ENCODE peak calls at places on chromosomes 3 and 15, in five cellular contexts. X is testis, Z is IMR-90, G is AG09319, F is right atrium auricular region. C is an unnamed sample.

GRCh38 chr3:47747558-47747957 is 34.1 kb downstream of the SMARCC1 start:
- DNase-seq in F (peak), Z (no peak), G (no peak), X (no peak), C (peak)

GRCh38 chr3:4889896-4890295 is 89.3 kb upstream of the BHLHE40 start:
- DNase-seq in Z (peak), X (no peak), F (no peak), G (no peak), C (no peak)

GRCh38 chr3:135490219-135490618 is 475.3 kb upstream of the PPP2R3A start:
- DNase-seq in Z (no peak), F (no peak), G (no peak), X (no peak), C (no peak)

GRCh38 chr3:137760341-137761098 is 3.6 kb upstream of the SOX14 start:
- DNase-seq in X (no peak), F (no peak), G (no peak), Z (no peak), C (no peak)

GRCh38 chr3:54897028-54897711 is 30.7 kb downstream of the LRTM1 start:
- DNase-seq in X (no peak), G (no peak), Z (peak), F (no peak), C (no peak)

GRCh38 chr15:64634020-64634419 is 141.4 kb downstream of the RBPMS2 start:
- DNase-seq in G (no peak), F (no peak), X (no peak), Z (no peak), C (no peak)

GRCh38 chr3:186909078-186909853 is 21.1 kb upstream of the ST6GAL1 start:
- DNase-seq in X (no peak), Z (no peak), F (no peak), G (no peak), C (no peak)

GRCh38 chr3:58355174-58355573 is 22.5 kb downstream of the PXK start:
- DNase-seq in Z (no peak), X (no peak), F (no peak), G (no peak), C (no peak)

GRCh38 chr3:171348121-171348520 is 112.1 kb downstream of the TNIK start:
- DNase-seq in X (no peak), Z (no peak), F (no peak), G (no peak), C (no peak)

GRCh38 chr15:41323611-41324010 is 8.8 kb downstream of the OIP5 start:
- DNase-seq in F (no peak), G (no peak), Z (no peak), X (no peak), C (no peak)

GRCh38 chr15:60795889-60796288 is 316.9 kb upstream of the ICE2 start:
- DNase-seq in F (no peak), G (no peak), Z (no peak), X (no peak), C (no peak)

GRCh38 chr15:25715536-25716413 is 147.4 kb downstream of the ATP10A start:
- DNase-seq in X (no peak), Z (no peak), G (no peak), F (no peak), C (no peak)

GRCh38 chr3:7876741-7877297 is 624.8 kb upstream of the LMCD1 start:
- DNase-seq in X (no peak), Z (no peak), F (no peak), G (no peak), C (no peak)

GRCh38 chr3:137787520-137787919 is 23.4 kb downstream of the SOX14 start:
- DNase-seq in F (no peak), X (no peak), G (no peak), Z (no peak), C (no peak)

GRCh38 chr15:65365229-65365628 is 12.6 kb downstream of the IGDCC3 start:
- DNase-seq in Z (no peak), X (no peak), G (no peak), F (no peak), C (no peak)

GRCh38 chr3:191234216-191234615 is 35.2 kb downstream of the OSTN start:
- DNase-seq in Z (no peak), F (no peak), G (no peak), X (no peak), C (no peak)

GRCh38 chr3:136067211-136067610 is 101.7 kb downstream of the PPP2R3A start:
- DNase-seq in Z (no peak), F (no peak), G (no peak), X (no peak), C (no peak)

GRCh38 chr3:39408493-39409372 is 2.2 kb downstream of the RPSA start:
- DNase-seq in G (no peak), Z (no peak), X (no peak), F (no peak), C (no peak)

GRCh38 chr15:93048759-93049161 is 40.3 kb downstream of the RGMA start:
- DNase-seq in G (no peak), Z (no peak), F (no peak), X (no peak), C (no peak)

GRCh38 chr15:74338676-74339075 is 28.8 kb downstream of the CYP11A1 start:
- DNase-seq in G (no peak), Z (no peak), F (no peak), X (no peak), C (no peak)

GRCh38 chr3:31533169-31533870 is 595 bp downstream of the STT3B start:
- DNase-seq in F (no peak), X (peak), G (no peak), Z (peak), C (peak)

GRCh38 chr3:27976933-27977332 is 254.8 kb upstream of the EOMES start:
- DNase-seq in Z (peak), F (no peak), X (no peak), G (peak), C (no peak)

GRCh38 chr15:63189955-63190691 is 717 bp downstream of the RAB8B start:
- DNase-seq in F (peak), G (no peak), X (no peak), Z (no peak), C (no peak)

GRCh38 chr3:84980011-84980410 is 21.2 kb downstream of the CADM2 start:
- DNase-seq in F (no peak), G (no peak), Z (no peak), X (no peak), C (no peak)

GRCh38 chr3:67863869-67864268 is 209.5 kb upstream of the SUCLG2 start:
- DNase-seq in Z (peak), F (no peak), X (no peak), G (no peak), C (no peak)

GRCh38 chr3:185332026-185332735 is 30.8 kb upstream of the MAP3K13 start:
- DNase-seq in F (no peak), Z (peak), G (no peak), X (no peak), C (no peak)

GRCh38 chr15:60912984-60913697 is 316.0 kb downstream of the RORA start:
- DNase-seq in G (no peak), X (peak), Z (no peak), F (no peak), C (no peak)

DNA sequence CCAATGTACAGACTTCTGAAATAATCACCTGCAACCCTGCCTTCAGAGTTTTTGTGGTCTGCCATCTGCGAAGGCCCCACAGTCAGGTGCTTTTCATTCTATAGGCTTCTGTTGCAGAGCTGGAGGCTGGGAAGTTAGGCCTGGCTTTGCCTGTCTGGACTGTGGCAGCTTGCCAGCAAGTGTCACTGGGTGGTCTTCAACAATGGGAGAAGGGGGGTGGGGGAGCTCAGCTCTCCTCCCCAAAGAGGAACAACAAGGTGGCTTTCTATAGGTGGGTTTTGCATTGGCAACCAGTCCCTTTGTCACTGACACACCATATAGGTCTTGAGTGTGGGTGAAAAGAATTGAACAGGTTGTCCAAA is 7.3 kb downstream of the BOC start:
- DNase-seq in X (no peak), F (no peak), Z (no peak), G (no peak), C (no peak)
- TF ChIP-seq CTCF in X (no peak), F (no peak), Z (no peak), G (no peak), C (no peak)

GRCh38 chr3:145812396-145812795 is 348.6 kb downstream of the PLOD2 start:
- DNase-seq in F (no peak), X (no peak), G (no peak), Z (no peak), C (no peak)

GRCh38 chr3:145807990-145808389 is 353.0 kb downstream of the PLOD2 start:
- DNase-seq in Z (peak), G (no peak), X (no peak), F (no peak), C (no peak)
- TF ChIP-seq CTCF in Z (no peak), G (peak), X (no peak), F (no peak), C (peak)

GRCh38 chr15:84953726-84954125 is 27.9 kb upstream of the PDE8A start:
- DNase-seq in Z (no peak), X (no peak), F (no peak), G (no peak), C (no peak)

GRCh38 chr15:84956199-84956598 is 25.5 kb upstream of the PDE8A start:
- DNase-seq in G (no peak), Z (no peak), X (no peak), F (no peak), C (no peak)

GRCh38 chr15:84950570-84951111 is 31.0 kb upstream of the PDE8A start:
- DNase-seq in F (no peak), Z (no peak), X (peak), G (no peak), C (no peak)

GRCh38 chr15:84953136-84953535 is 28.5 kb upstream of the PDE8A start:
- DNase-seq in F (no peak), X (no peak), G (no peak), Z (peak), C (no peak)

DNA sequence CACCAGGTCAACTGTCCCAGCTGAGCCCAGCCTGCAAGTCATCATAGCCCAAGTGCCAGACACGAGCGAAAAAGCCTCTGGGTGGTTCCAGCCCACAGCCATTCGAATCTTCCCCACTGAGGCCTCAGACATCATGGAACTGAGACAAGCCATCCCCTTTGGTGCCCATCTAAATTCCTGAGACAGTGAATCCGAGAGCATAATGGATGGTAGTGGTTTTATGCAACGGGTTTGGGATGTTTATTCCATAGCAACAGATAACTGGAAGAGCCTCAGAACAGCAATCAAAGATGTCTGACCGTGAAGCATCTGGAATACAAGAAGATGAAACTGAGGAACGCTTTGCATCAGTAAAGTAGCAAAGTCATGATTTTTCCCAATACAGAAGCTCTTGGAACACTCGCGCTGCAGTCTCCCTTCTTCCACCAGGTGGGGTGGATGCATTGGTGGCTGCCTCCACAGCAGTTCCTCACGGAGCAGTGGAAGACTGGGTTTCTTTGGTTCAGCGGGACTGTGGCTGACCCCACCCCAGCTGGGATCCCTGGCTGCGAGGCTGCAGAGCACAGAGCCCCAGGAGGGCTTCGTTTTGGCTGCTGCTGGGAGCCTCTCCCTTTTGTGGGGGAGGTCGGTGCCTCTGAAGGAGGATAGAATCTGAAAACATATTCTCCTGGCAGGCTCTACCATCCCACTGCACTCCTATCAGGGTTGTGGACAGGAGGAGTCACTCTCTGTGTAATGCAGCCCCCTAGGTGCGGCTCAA is 26.4 kb upstream of the PDE8A start:
- DNase-seq in X (peak), F (peak), G (peak), Z (peak), C (no peak)
- TF ChIP-seq CTCF in X (peak), F (peak), G (peak), Z (peak), C (peak)

GRCh38 chr3:167734498-167735232 is at the start of gene PDCD10:
- DNase-seq in X (peak), F (peak), Z (peak), G (peak), C (peak)
- TF ChIP-seq CTCF in X (no peak), F (no peak), Z (no peak), G (no peak), C (no peak)

GRCh38 chr3:148158210-148158609 is 539.5 kb upstream of the AGTR1 start:
- DNase-seq in X (peak), Z (peak), G (no peak), F (no peak), C (no peak)

GRCh38 chr3:148162132-148162531 is 535.6 kb upstream of the AGTR1 start:
- DNase-seq in Z (no peak), X (no peak), F (no peak), G (no peak), C (no peak)
- TF ChIP-seq CTCF in Z (no peak), X (no peak), F (no peak), G (no peak), C (peak)

C was measured in osteocyte.